ENCODE peak calls at places on chromosome 18, in ten cellular contexts. W, M, Z, A, K, J, G, H, N and V are unnamed samples. For H3K36me3 and H3K4me1, the result is how much of the 10 kb centered on the place peaks cover.

GRCh38 chr18:37873416-37873815 is 307.8 kb upstream of the CELF4 start:
- DNase-seq in H (no peak), M (no peak), J (no peak), A (no peak), G (no peak), W (no peak), Z (no peak), N (no peak), K (no peak), V (no peak)

GRCh38 chr18:32389868-32390267 is 80.8 kb downstream of the GAREM1 start:
- DNase-seq in G (no peak), N (peak), K (no peak), M (no peak), W (no peak), A (no peak), J (no peak), Z (peak), H (peak), V (peak)

GRCh38 chr18:24214913-24215312 is 76.1 kb downstream of the CABYR start:
- DNase-seq in G (no peak), H (no peak), K (no peak), Z (no peak), N (no peak), J (no peak), W (no peak), M (no peak), A (no peak), V (no peak)

GRCh38 chr18:11005528-11005927 is 143.8 kb downstream of the PIEZO2 start:
- DNase-seq in N (no peak), K (no peak), J (peak), W (no peak), A (peak), G (no peak), M (no peak), Z (peak), H (peak), V (no peak)

GRCh38 chr18:71673954-71674353 is 870.2 kb downstream of the CBLN2 start:
- DNase-seq in W (no peak), H (no peak), N (no peak), M (no peak), G (no peak), J (no peak), A (no peak), K (no peak), Z (no peak), V (no peak)

GRCh38 chr18:21805771-21806366 is 65.3 kb downstream of the MIB1 start:
- DNase-seq in Z (no peak), W (no peak), A (no peak), K (no peak), M (no peak), G (no peak), N (no peak), J (no peak), H (no peak), V (no peak)

GRCh38 chr18:49072524-49072934 is 121.8 kb upstream of the SMAD7 start:
- DNase-seq in Z (peak), G (no peak), J (peak), K (no peak), H (peak), M (no peak), N (no peak), A (no peak), W (no peak), V (no peak)

GRCh38 chr18:70024088-70024487 is 76.4 kb upstream of the CD226 start:
- DNase-seq in H (no peak), G (no peak), A (no peak), K (no peak), J (no peak), W (no peak), Z (no peak), N (no peak), M (no peak), V (no peak)

GRCh38 chr18:66792466-66792865 is 188.6 kb upstream of the CDH19 start:
- DNase-seq in G (no peak), M (no peak), K (no peak), H (no peak), A (no peak), W (no peak), J (no peak), N (no peak), Z (no peak), V (no peak)

GRCh38 chr18:80112623-80113248 is 3.7 kb downstream of the ADNP2 start:
- DNase-seq in Z (no peak), W (no peak), A (no peak), H (no peak), G (no peak), N (no peak), K (no peak), J (no peak), M (no peak), V (no peak)

GRCh38 chr18:43751203-43751602 is 473.9 kb upstream of the SYT4 start:
- DNase-seq in J (no peak), G (no peak), W (no peak), M (no peak), H (no peak), A (no peak), K (no peak), N (no peak), Z (no peak), V (no peak)

GRCh38 chr18:12346240-12346565 is 30.8 kb downstream of the AFG3L2 start:
- DNase-seq in A (no peak), Z (no peak), K (no peak), G (no peak), M (no peak), J (no peak), N (no peak), H (no peak), W (no peak), V (no peak)
- H3K36me3 ChIP-seq in A (half or more), Z (half or more), K (under half), G (half or more), M (under half), J (under half), N (half or more), H (under half), W (under half), V (half or more)

GRCh38 chr18:9916814-9917213 is 3.0 kb downstream of the VAPA start:
- DNase-seq in Z (no peak), G (no peak), N (no peak), J (no peak), K (no peak), A (no peak), M (no peak), W (no peak), H (no peak), V (no peak)

GRCh38 chr18:9914334-9914583 is 443 bp downstream of the VAPA start:
- DNase-seq in Z (no peak), J (no peak), N (no peak), H (no peak), M (no peak), W (no peak), K (no peak), G (peak), A (no peak), V (no peak)

GRCh38 chr18:9914584-9915290 is 921 bp downstream of the VAPA start:
- DNase-seq in W (peak), K (peak), M (peak), Z (peak), J (peak), N (peak), G (peak), H (peak), A (peak), V (peak)

GRCh38 chr18:9916067-9916684 is 2.4 kb downstream of the VAPA start:
- DNase-seq in M (no peak), J (no peak), W (no peak), K (no peak), H (no peak), A (no peak), Z (no peak), N (no peak), G (no peak), V (no peak)

DNA sequence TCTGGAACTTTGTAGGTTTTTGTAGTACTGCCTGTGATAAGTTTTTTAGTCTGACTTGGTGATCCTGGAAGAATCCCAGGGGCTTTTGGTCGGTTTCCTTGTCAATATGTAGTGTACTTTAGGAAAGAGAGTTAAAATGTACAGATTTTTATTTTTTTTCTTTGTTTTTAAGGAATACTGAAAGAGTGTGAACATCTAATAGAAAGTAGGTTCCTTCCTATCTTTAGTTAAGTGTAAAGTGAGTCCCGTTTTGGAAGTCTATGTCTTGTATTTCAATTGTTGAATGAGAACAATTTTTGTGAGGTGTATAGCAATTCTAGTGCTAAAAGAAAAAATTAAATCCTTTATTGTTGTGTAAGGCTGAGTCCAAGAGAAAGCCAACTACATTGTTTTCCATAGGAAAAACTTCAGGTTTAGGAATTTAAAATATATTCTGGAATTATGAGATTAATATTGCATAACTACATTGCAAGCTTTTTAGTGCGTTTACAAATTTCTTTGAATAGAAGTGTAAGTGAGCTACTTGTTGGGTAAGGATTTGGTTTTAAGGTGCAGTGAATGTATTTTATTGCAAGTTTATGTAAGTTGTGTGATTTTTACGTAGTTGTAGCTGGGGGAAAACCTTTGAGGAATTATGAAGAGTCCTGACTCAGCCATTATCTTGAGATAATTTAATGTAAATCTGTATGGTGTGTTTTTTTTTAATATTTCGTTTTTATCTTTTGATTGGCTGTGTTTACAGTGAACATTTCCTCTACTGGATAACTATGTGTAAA is 1.7 kb downstream of the VAPA start:
- DNase-seq in G (no peak), A (no peak), Z (no peak), K (no peak), J (no peak), H (no peak), M (no peak), N (no peak), W (no peak), V (no peak)
- H3K4me1 ChIP-seq in G (half or more), A (under half), Z (half or more), K (under half), J (under half), H (half or more), M (half or more), N (under half), W (half or more), V (under half)

GRCh38 chr18:76962851-76963250 is 140.5 kb downstream of the ZNF236 start:
- DNase-seq in J (no peak), K (no peak), H (no peak), G (no peak), Z (no peak), M (no peak), N (no peak), W (no peak), A (no peak), V (no peak)

GRCh38 chr18:76968073-76968472 is 145.7 kb downstream of the ZNF236 start:
- DNase-seq in M (no peak), H (no peak), N (no peak), W (no peak), G (no peak), K (no peak), Z (no peak), A (peak), J (no peak), V (no peak)

GRCh38 chr18:76959605-76960004 is 137.2 kb downstream of the ZNF236 start:
- DNase-seq in H (no peak), Z (no peak), M (no peak), W (no peak), J (no peak), A (no peak), K (no peak), G (no peak), N (no peak), V (no peak)

GRCh38 chr18:76960528-76961035 is 138.2 kb downstream of the ZNF236 start:
- DNase-seq in N (no peak), J (no peak), M (no peak), A (no peak), G (no peak), H (no peak), K (no peak), Z (no peak), W (no peak), V (no peak)

GRCh38 chr18:76963951-76964350 is 141.6 kb downstream of the ZNF236 start:
- DNase-seq in W (no peak), K (no peak), G (no peak), N (no peak), J (no peak), M (no peak), A (no peak), Z (no peak), H (no peak), V (no peak)
- H3K36me3 ChIP-seq in W (under half), K (under half), G (under half), N (under half), J (under half), M (under half), A (under half), Z (under half), H (under half), V (under half)

GRCh38 chr18:77074431-77074830 is 58.2 kb downstream of the MBP start:
- DNase-seq in Z (no peak), J (no peak), M (no peak), N (no peak), H (no peak), K (no peak), G (no peak), A (no peak), W (no peak), V (no peak)

GRCh38 chr18:77077836-77078456 is 54.6 kb downstream of the MBP start:
- DNase-seq in J (peak), W (no peak), Z (no peak), A (no peak), H (no peak), K (no peak), N (no peak), M (no peak), G (no peak), V (no peak)

GRCh38 chr18:77077401-77077800 is 55.2 kb downstream of the MBP start:
- DNase-seq in Z (no peak), J (no peak), W (no peak), A (no peak), M (no peak), G (no peak), H (no peak), N (no peak), K (no peak), V (no peak)

GRCh38 chr18:77078671-77079070 is 53.9 kb downstream of the MBP start:
- DNase-seq in Z (no peak), J (no peak), A (no peak), M (no peak), N (no peak), W (no peak), G (no peak), H (no peak), K (no peak), V (no peak)

DNA sequence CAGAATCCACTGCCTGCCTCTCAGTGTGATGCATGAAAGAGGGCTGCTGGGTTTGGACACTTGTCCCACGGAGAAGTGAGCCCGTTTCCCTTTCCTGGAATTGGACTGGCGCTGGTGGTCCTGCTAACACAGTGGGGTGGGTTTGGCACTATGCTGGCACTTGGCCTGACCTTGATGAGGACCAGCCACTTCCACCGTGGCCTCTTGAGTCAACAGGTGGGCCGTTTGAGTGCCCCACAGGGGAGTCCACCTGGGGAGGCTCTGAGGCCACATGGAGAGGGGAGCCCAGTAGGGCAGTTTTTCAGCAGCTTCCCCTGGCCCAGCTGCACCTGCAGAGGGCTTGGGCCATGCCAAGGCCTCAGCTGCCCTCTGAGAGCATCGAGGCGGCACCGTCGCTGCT is 56.5 kb downstream of the MBP start:
- DNase-seq in H (no peak), M (no peak), Z (no peak), K (no peak), J (no peak), A (no peak), W (no peak), G (no peak), N (no peak), V (no peak)
- H3K4me1 ChIP-seq in H (under half), M (half or more), Z (half or more), K (under half), J (under half), A (under half), W (half or more), G (half or more), N (under half), V (half or more)

GRCh38 chr18:57687970-57688369 is 66.3 kb upstream of the NARS1 start:
- DNase-seq in J (no peak), H (no peak), Z (no peak), A (no peak), M (no peak), K (no peak), W (no peak), N (no peak), G (no peak), V (no peak)
- H3K36me3 ChIP-seq in J (under half), H (under half), Z (half or more), A (under half), M (under half), K (under half), W (under half), N (under half), G (under half), V (under half)

DNA sequence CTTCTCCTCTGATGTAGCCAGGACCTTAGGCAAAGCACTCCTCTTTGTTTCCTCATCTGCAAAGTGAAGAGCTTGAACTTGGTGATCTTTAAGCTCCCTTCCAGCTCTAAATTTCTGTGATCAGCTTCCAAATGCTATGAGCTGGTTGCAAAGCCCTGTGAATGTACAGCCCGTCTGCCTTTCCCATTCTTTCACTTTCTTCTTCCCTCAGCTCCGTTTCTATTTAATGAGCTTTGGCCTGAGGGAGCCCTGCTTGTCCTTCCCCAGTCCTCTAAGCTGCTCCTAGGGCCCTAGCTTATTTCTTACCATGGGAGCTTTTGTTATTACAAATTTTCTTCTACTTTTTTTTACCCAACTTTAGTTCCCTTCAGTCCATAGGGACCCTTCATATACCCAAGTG is 190.4 kb downstream of the TXNL1 start:
- DNase-seq in J (peak), Z (no peak), A (no peak), H (no peak), W (no peak), N (no peak), K (no peak), G (no peak), M (no peak), V (no peak)
- H3K4me1 ChIP-seq in J (under half), Z (under half), A (under half), H (under half), W (under half), N (under half), K (under half), G (under half), M (under half), V (under half)

DNA sequence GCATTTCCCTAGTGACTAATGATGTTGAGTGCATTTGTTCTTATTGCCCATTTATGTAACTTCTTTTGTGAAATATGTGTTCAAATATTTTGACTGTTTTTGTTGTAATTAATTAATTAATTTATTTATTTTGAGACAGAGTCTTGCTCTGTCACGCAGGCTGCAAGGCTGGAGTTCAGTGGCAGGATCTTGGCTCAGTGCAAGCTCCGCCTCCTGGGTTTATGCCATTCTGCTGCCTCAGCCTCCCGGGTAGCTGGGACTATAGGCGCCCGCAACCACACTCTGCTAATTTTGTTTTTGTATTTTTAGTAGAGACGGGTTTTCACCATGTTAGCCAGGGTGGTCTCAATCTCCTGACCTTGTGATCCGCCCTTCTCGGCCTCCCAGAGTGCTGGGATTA is 71.9 kb downstream of the TAF4B start:
- DNase-seq in M (no peak), Z (no peak), G (no peak), A (no peak), J (no peak), N (no peak), W (no peak), K (no peak), H (no peak), V (no peak)
- H3K36me3 ChIP-seq in M (under half), Z (under half), G (under half), A (under half), J (under half), N (under half), W (under half), K (under half), H (under half), V (under half)

DNA sequence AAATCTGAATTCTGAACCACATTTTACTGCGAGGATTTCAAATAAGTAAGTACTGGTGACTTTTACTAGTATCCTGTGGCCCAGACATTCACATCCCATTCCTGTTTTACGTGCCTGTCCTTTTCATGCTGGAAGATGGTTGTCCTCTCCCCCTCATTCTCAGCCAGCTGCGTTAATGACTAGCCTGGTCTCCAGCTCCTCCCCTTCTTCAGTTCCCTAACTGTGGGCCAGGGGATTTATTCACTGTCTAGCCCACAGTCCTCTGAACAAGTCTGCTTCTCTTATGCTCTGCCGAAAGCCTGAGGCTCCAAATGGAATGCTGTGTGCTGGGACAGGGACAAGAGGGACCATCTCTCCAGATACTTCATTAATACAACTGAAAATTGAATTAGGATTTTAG is 373.9 kb downstream of the PTPRM start:
- DNase-seq in H (no peak), G (no peak), W (no peak), J (no peak), K (no peak), A (no peak), N (no peak), M (no peak), Z (no peak), V (no peak)
- H3K4me1 ChIP-seq in H (under half), G (under half), W (under half), J (under half), K (under half), A (under half), N (under half), M (under half), Z (under half), V (under half)